ENCODE peak calls at places on chromosomes 3 and 15, in five cellular contexts. V is stimulated activated CD4-positive, alpha-beta T cell treated with anti-CD3 and anti-CD28 coated beads, Interleukin-15, amount 100 ng/mL, for 1 hour; D is head of caudate nucleus; T is NCI-H2107; F is COR-L47. S is an unnamed sample.
A peak's percentile ranks its signal among the peaks of the same experiment; 100 is the strongest.

GRCh38 chr3:42010530-42010929 is 48.6 kb upstream of the ULK4 start:
- DNase-seq in V (no peak), D (no peak), T (no peak), F (no peak), S (peak; percentile 18)

GRCh38 chr3:100210777-100211145 is 50.0 kb upstream of the TBC1D23 start:
- DNase-seq in V (no peak), D (no peak), T (peak; percentile 17), F (peak; percentile 66), S (no peak)

GRCh38 chr3:49276475-49277356 is at the start of gene C3orf62:
- DNase-seq in V (peak; percentile 43), D (peak; percentile 90), T (no peak), F (no peak), S (peak; percentile 44)

GRCh38 chr3:156307704-156308103 is 187.3 kb downstream of the KCNAB1 start:
- DNase-seq in V (no peak), D (no peak), T (no peak), F (no peak), S (no peak)

GRCh38 chr15:65740148-65740547 is 51.9 kb downstream of the DENND4A start:
- DNase-seq in V (no peak), D (no peak), T (no peak), F (no peak), S (no peak)

GRCh38 chr15:90479656-90480055 is 50.1 kb upstream of the CRTC3 start:
- DNase-seq in V (no peak), D (no peak), T (no peak), F (no peak), S (no peak)

GRCh38 chr3:132255041-132255745 is 62.0 kb upstream of the ACP3 start:
- DNase-seq in V (no peak), D (peak; percentile 59), T (no peak), F (no peak), S (no peak)

GRCh38 chr15:40952301-40952900 is 870 bp upstream of the CHAC1 start:
- DNase-seq in V (no peak), D (no peak), T (no peak), F (no peak), S (no peak)

GRCh38 chr3:59480486-59480995 is 430.7 kb upstream of the CFAP20DC start:
- DNase-seq in V (no peak), D (no peak), T (no peak), F (no peak), S (no peak)

GRCh38 chr3:55959681-55960080 is 472.6 kb upstream of the WNT5A start:
- DNase-seq in V (no peak), D (no peak), T (no peak), F (no peak), S (peak; percentile 38)

GRCh38 chr15:44798815-44799214 is 62.5 kb downstream of the TRIM69 start:
- DNase-seq in V (no peak), D (no peak), T (no peak), F (no peak), S (no peak)